ENCODE peak calls at places on chromosome 12, in six cellular contexts. X is heart left ventricle, A is stomach, U is H1, C is IMR-90, Y is A549. Z is an unnamed sample. For H3K4me1, the result is how much of the 10 kb centered on the place peaks cover.

GRCh38 chr12:77940011-77940423 is 109.3 kb downstream of the NAV3 start:
- DNase-seq in X (no peak), A (no peak), U (peak), C (peak), Y (peak), Z (no peak)

GRCh38 chr12:98635657-98636323 is 8.8 kb downstream of the IKBIP start:
- DNase-seq in X (no peak), A (no peak), U (no peak), C (peak), Y (peak), Z (no peak)

GRCh38 chr12:110270125-110270962 is 10.7 kb upstream of the ATP2A2 start:
- DNase-seq in X (peak), A (peak), U (no peak), C (peak), Y (peak), Z (peak)

GRCh38 chr12:100141666-100141997 is 1.0 kb downstream of the BLTP3B start:
- DNase-seq in X (no peak), A (no peak), U (no peak), C (peak), Y (peak), Z (no peak)

GRCh38 chr12:124448955-124449622 is 118.3 kb downstream of the NCOR2 start:
- DNase-seq in X (no peak), A (no peak), U (no peak), C (no peak), Y (no peak), Z (no peak)

GRCh38 chr12:114636723-114637480 is 47.1 kb downstream of the TBX3 start:
- DNase-seq in X (no peak), A (no peak), U (no peak), C (peak), Y (peak), Z (no peak)

GRCh38 chr12:69904761-69905160 is 79.7 kb downstream of the MYRFL start:
- DNase-seq in X (no peak), A (no peak), U (no peak), C (peak), Y (no peak), Z (no peak)

GRCh38 chr12:64525461-64526160 is 73.7 kb downstream of the TBK1 start:
- DNase-seq in X (no peak), A (no peak), U (no peak), C (no peak), Y (no peak), Z (no peak)

GRCh38 chr12:101743242-101743641 is 4.0 kb upstream of the SYCP3 start:
- DNase-seq in X (no peak), A (no peak), U (no peak), C (no peak), Y (no peak), Z (no peak)

GRCh38 chr12:27674989-27675388 is 21.3 kb upstream of the REP15 start:
- DNase-seq in X (no peak), A (no peak), U (no peak), C (no peak), Y (no peak), Z (no peak)

GRCh38 chr12:34393086-34393820 is 371.0 kb downstream of the ALG10 start:
- DNase-seq in X (peak), A (peak), U (no peak), C (no peak), Y (no peak), Z (peak)

GRCh38 chr12:115847398-115847797 is 430.1 kb downstream of the MED13L start:
- DNase-seq in X (no peak), A (no peak), U (no peak), C (no peak), Y (no peak), Z (no peak)

GRCh38 chr12:65169311-65170244 is at the start of gene LEMD3:
- DNase-seq in X (peak), A (peak), U (peak), C (peak), Y (peak), Z (peak)

GRCh38 chr12:89943461-89943860 is 234.8 kb upstream of the ATP2B1 start:
- DNase-seq in X (no peak), A (no peak), U (no peak), C (no peak), Y (no peak), Z (no peak)

GRCh38 chr12:89051065-89051677 is 301.1 kb downstream of the DUSP6 start:
- DNase-seq in X (no peak), A (no peak), U (no peak), C (peak), Y (peak), Z (no peak)

GRCh38 chr12:55935742-55936151 is 4.8 kb downstream of the DGKA start:
- DNase-seq in X (peak), A (no peak), U (no peak), C (no peak), Y (no peak), Z (no peak)

GRCh38 chr12:93518725-93519124 is 51.4 kb downstream of the MRPL42 start:
- DNase-seq in X (no peak), A (no peak), U (no peak), C (peak), Y (peak), Z (no peak)

GRCh38 chr12:67667276-67668073 is 18.9 kb downstream of the DYRK2 start:
- DNase-seq in X (peak), A (peak), U (no peak), C (no peak), Y (no peak), Z (peak)

GRCh38 chr12:69834147-69834546 is 9.1 kb downstream of the MYRFL start:
- DNase-seq in X (no peak), A (no peak), U (no peak), C (no peak), Y (no peak), Z (no peak)

GRCh38 chr12:11746024-11746771 is 96.7 kb downstream of the ETV6 start:
- DNase-seq in X (no peak), A (no peak), U (no peak), C (peak), Y (peak), Z (no peak)

GRCh38 chr12:112401903-112402498 is 7.4 kb downstream of the RPL6 start:
- DNase-seq in X (no peak), A (no peak), U (no peak), C (no peak), Y (no peak), Z (no peak)

GRCh38 chr12:55745361-55746146 is 2.6 kb downstream of the GDF11 start:
- DNase-seq in X (no peak), A (no peak), U (no peak), C (no peak), Y (no peak), Z (no peak)

GRCh38 chr12:101839324-101840283 is 8.8 kb upstream of the GNPTAB start:
- DNase-seq in X (peak), A (peak), U (no peak), C (peak), Y (peak), Z (peak)

GRCh38 chr12:10174986-10175614 is 3.2 kb upstream of the OLR1 start:
- DNase-seq in X (no peak), A (no peak), U (no peak), C (no peak), Y (no peak), Z (no peak)

GRCh38 chr12:62767946-62768345 is 167.0 kb downstream of the PPM1H start:
- DNase-seq in X (no peak), A (no peak), U (no peak), C (no peak), Y (no peak), Z (no peak)

GRCh38 chr12:54641089-54641488 is 6.4 kb upstream of the LACRT start:
- DNase-seq in X (no peak), A (no peak), U (no peak), C (no peak), Y (no peak), Z (no peak)

GRCh38 chr12:130079254-130079653 is 83.0 kb upstream of the FZD10 start:
- DNase-seq in X (no peak), A (no peak), U (no peak), C (no peak), Y (peak), Z (no peak)

GRCh38 chr12:121769831-121770301 is 23.6 kb downstream of the RHOF start:
- DNase-seq in X (peak), A (no peak), U (no peak), C (no peak), Y (no peak), Z (no peak)

GRCh38 chr12:14960548-14961465 is 594 bp downstream of the ARHGDIB start:
- DNase-seq in X (peak), A (no peak), U (no peak), C (peak), Y (no peak), Z (peak)

GRCh38 chr12:70948976-70949336 is 28.4 kb upstream of the PTPRR start:
- DNase-seq in X (peak), A (no peak), U (no peak), C (no peak), Y (no peak), Z (no peak)

GRCh38 chr12:32804301-32804700 is 48.6 kb upstream of the YARS2 start:
- DNase-seq in X (no peak), A (no peak), U (no peak), C (no peak), Y (no peak), Z (no peak)

GRCh38 chr12:49777800-49778748 is 36.7 kb downstream of the TMBIM6 start:
- DNase-seq in X (peak), A (peak), U (peak), C (peak), Y (peak), Z (peak)

GRCh38 chr12:67698711-67699603 is 50.4 kb downstream of the DYRK2 start:
- DNase-seq in X (no peak), A (no peak), U (no peak), C (peak), Y (no peak), Z (no peak)

GRCh38 chr12:79686171-79686570 is 4.6 kb downstream of the PAWR start:
- DNase-seq in X (no peak), A (no peak), U (no peak), C (no peak), Y (no peak), Z (no peak)

GRCh38 chr12:113586461-113586860 is 114.8 kb upstream of the LHX5 start:
- DNase-seq in X (no peak), A (no peak), U (no peak), C (no peak), Y (no peak), Z (no peak)

GRCh38 chr12:107530706-107531105 is 154.9 kb upstream of the PWP1 start:
- DNase-seq in X (no peak), A (no peak), U (no peak), C (no peak), Y (no peak), Z (no peak)

GRCh38 chr12:97322388-97322787 is 140.2 kb upstream of the RMST start:
- DNase-seq in X (no peak), A (no peak), U (no peak), C (no peak), Y (no peak), Z (no peak)

GRCh38 chr12:4431436-4431835 is 14.2 kb downstream of the FGF6 start:
- DNase-seq in X (no peak), A (no peak), U (no peak), C (no peak), Y (no peak), Z (no peak)

GRCh38 chr12:72272731-72273498 is 745 bp downstream of the TRHDE start:
- DNase-seq in X (no peak), A (no peak), U (no peak), C (peak), Y (no peak), Z (peak)

GRCh38 chr12:72271741-72272661 is at the start of gene TRHDE:
- DNase-seq in X (peak), A (no peak), U (no peak), C (peak), Y (peak), Z (peak)

GRCh38 chr12:72270246-72270645 is 1.9 kb upstream of the TRHDE start:
- DNase-seq in X (no peak), A (no peak), U (no peak), C (no peak), Y (no peak), Z (no peak)

GRCh38 chr12:72269491-72269890 is 2.7 kb upstream of the TRHDE start:
- DNase-seq in X (no peak), A (no peak), U (no peak), C (no peak), Y (no peak), Z (no peak)

GRCh38 chr12:72271401-72271740 is 799 bp upstream of the TRHDE start:
- DNase-seq in X (no peak), A (no peak), U (no peak), C (peak), Y (no peak), Z (no peak)
- TF ChIP-seq CTCF in X (no peak), A (no peak), U (no peak), C (peak), Y (no peak), Z (no peak)

GRCh38 chr12:24798335-24798734 is 150.6 kb downstream of the BCAT1 start:
- DNase-seq in X (no peak), A (no peak), U (no peak), C (no peak), Y (no peak), Z (no peak)

GRCh38 chr12:24795699-24796385 is 153.1 kb downstream of the BCAT1 start:
- DNase-seq in X (no peak), A (no peak), U (no peak), C (no peak), Y (no peak), Z (no peak)

GRCh38 chr12:24803406-24804245 is 145.3 kb downstream of the BCAT1 start:
- DNase-seq in X (no peak), A (no peak), U (no peak), C (no peak), Y (no peak), Z (no peak)

DNA sequence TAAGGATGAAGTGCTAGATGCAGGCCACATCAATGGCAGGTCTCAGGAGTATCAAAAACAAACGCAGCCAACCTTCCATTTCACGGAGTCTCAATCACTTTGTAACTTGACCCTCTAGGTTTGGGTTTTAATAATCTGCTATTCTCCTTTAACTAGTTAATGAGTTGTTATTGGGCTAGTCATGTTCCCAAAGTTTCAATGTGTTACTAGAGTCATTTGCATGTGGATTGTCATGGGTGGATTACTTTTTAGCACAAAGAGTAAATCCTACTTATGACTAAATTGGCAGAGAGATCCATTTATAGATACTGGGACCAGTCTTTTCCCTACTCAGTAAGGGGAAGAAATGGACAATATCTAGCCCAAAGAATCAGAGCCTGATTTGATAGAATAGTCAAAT is 151.0 kb downstream of the BCAT1 start:
- DNase-seq in X (no peak), A (no peak), U (no peak), C (no peak), Y (no peak), Z (no peak)
- TF ChIP-seq POLR2A in X (no peak), A (no peak), U (no peak), C (no peak), Y (no peak), Z (no peak)

DNA sequence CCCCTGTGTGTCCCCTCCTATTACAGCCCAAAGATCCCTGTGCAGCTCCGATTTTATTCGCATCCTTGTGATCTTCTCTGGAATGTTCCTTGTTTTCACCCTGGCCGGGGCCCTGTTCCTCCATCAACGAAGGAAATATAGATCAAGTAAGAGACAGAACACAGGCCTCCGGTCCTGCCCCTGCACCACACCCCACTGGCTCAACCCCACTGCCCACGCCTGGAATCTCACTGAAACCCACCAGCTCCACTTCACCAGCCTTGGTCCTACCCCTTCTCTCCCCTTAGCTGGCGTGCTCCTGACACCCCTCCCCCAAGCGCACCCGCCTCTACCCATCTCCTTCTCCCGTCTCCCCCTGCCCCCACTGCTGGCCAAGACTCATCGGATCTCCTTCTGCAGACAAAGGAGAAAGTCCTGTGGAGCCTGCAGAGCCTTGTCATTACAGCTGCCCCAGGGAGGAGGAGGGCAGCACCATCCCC is 934 bp upstream of the TAPBPL start:
- DNase-seq in X (no peak), A (no peak), U (no peak), C (no peak), Y (no peak), Z (no peak)
- H3K4me1 ChIP-seq in X (under half), A (under half), U (under half), C (under half), Y (under half), Z (under half)

DNA sequence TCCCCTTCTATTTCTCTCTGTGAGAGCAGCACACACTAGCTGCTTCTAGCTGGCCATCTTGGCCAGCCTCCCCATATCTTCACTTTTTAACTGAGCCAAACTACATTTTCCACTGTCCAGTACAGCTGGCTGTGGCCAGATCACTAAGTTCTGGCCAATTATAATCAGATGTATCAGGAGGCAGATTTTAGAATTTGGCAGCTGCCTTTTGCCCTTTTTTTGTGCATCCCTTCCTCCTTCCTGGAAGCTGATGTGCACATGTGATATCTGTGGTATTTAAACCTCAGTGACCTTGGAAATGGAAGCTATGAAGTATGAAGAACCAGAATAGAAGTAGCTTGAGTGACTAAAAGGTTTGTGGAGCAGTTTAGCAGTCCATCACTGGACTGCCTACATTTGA is 49.8 kb upstream of the ANO6 start:
- DNase-seq in X (no peak), A (no peak), U (no peak), C (peak), Y (no peak), Z (no peak)
- TF ChIP-seq CTCF in X (no peak), A (no peak), U (no peak), C (no peak), Y (no peak), Z (no peak)

Z was measured in upper lobe of left lung.